ENCODE peak calls at places on chromosomes 11 and 22, in six cellular contexts. T, D, F, L, O and Y are unnamed samples.

GRCh38 chr11:115930886-115931537 is 426.8 kb upstream of the CADM1 start:
- DNase-seq in T (no peak), D (no peak), L (peak; percentile 81), F (no peak), O (no peak), Y (no peak)

GRCh38 chr11:121889931-121890330 is 226.1 kb downstream of the BLID start:
- DNase-seq in F (no peak), T (no peak), L (no peak), D (no peak), O (no peak), Y (no peak)

GRCh38 chr11:43419460-43419859 is 60.7 kb downstream of the TTC17 start:
- DNase-seq in O (no peak), F (no peak), L (peak; percentile 57), T (peak; percentile 17), D (peak; percentile 2), Y (peak; percentile 63)

GRCh38 chr11:589798-590197 is 13.5 kb downstream of the PHRF1 start:
- DNase-seq in L (no peak), D (no peak), F (no peak), T (no peak), O (no peak), Y (no peak)

GRCh38 chr22:44378380-44378779 is 65.6 kb upstream of the SHISAL1 start:
- DNase-seq in O (no peak), L (no peak), D (no peak), F (no peak), T (no peak), Y (no peak)

GRCh38 chr11:6402561-6402981 is 12.3 kb downstream of the SMPD1 start:
- DNase-seq in F (no peak), O (no peak), T (no peak), L (peak; percentile 95), D (no peak), Y (peak; percentile 44)

GRCh38 chr11:118267486-118267885 is 3.4 kb upstream of the MPZL2 start:
- DNase-seq in O (no peak), T (no peak), D (no peak), F (no peak), L (peak; percentile 14), Y (no peak)

GRCh38 chr11:24311974-24312373 is 184.9 kb upstream of the LUZP2 start:
- DNase-seq in O (no peak), T (no peak), L (no peak), F (no peak), D (no peak), Y (no peak)

GRCh38 chr11:102853055-102853454 is 9.6 kb upstream of the MMP3 start:
- DNase-seq in T (no peak), D (no peak), O (no peak), L (no peak), F (no peak), Y (no peak)

GRCh38 chr11:62546244-62546936 is at the start of gene AHNAK:
- DNase-seq in O (peak; percentile 87), L (no peak), T (peak; percentile 92), F (no peak), D (no peak), Y (peak; percentile 92)

GRCh38 chr11:2194877-2195755 is 23.5 kb upstream of the TH start:
- DNase-seq in D (no peak), O (no peak), L (peak; percentile 41), F (no peak), T (no peak), Y (peak; percentile 49)

GRCh38 chr22:32850591-32851517 is 49.3 kb downstream of the TIMP3 start:
- DNase-seq in O (peak; percentile 84), F (peak; percentile 94), L (no peak), D (no peak), T (no peak), Y (peak; percentile 59)

GRCh38 chr11:125250316-125250870 is 85.8 kb downstream of the PKNOX2 start:
- DNase-seq in T (no peak), F (no peak), O (no peak), L (no peak), D (no peak), Y (no peak)

GRCh38 chr11:102592634-102593581 is 32.2 kb downstream of the MMP20 start:
- DNase-seq in L (peak; percentile 44), F (no peak), D (peak; percentile 64), O (no peak), T (no peak), Y (no peak)

GRCh38 chr11:36577859-36578258 is 10.1 kb downstream of the RAG1 start:
- DNase-seq in O (no peak), L (no peak), F (no peak), D (no peak), T (no peak), Y (no peak)

GRCh38 chr11:46047520-46047919 is 73.7 kb downstream of the PHF21A start:
- DNase-seq in D (no peak), F (no peak), O (no peak), L (no peak), T (no peak), Y (no peak)

GRCh38 chr22:46119729-46120419 is 30.5 kb upstream of the PPARA start:
- DNase-seq in F (no peak), T (no peak), L (no peak), D (no peak), O (no peak), Y (no peak)

DNA sequence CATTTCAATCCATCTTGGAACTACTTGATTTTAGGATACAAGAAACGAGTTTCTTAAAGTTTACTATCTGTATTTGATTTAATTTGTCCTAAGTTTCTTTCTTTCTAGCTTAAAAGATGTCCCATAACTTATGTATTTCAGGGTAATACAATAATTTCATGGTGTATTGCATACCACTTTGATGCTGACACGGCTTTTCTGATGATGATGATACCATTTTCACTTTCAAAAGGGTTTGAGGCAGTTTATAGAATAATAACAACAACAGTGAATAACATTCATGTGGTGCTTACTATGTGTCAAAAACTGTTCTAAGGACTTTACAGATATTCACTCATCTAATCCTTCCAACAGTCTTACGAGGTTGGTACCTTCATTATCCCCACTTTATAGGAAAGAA is 33.2 kb upstream of the POU2AF1 start:
- DNase-seq in D (no peak), L (no peak), F (no peak), O (no peak), T (no peak), Y (no peak)
- H3K4me1 ChIP-seq in D (no peaks in the 10 kb centered on the region), L (peaks cover 97% of the 10 kb centered on the region), F (peaks cover 6% of the 10 kb centered on the region), O (no peaks in the 10 kb centered on the region), T (no peaks in the 10 kb centered on the region), Y (no peaks in the 10 kb centered on the region)

DNA sequence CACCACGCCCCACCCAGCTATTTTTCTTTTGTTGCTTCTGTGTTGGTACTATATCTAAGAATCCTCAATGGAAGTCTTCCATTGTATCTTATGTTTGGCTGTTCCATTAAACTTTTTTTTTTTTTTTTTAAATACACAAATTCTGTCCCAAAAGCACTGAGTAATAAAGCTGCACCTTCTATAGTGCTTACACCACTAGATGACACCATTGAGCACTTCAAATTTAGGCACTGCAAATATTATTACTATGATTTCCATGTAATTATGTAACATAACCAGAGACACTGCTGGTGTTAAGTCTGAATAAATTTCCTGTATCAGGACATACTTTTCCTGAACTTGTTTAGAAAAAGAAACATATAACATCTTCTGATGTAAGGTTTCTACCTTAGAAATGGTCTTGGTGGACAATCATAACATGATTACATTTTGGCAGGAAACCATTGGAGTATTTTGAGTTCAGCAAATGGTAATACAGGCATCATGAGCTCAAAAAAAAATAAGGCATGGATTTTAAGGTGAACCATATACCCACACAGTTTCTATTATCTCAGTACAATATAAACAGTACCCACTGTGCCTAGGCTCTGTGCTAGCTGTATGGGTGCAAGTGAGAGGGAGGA is 110.5 kb downstream of the ATG16L2 start:
- DNase-seq in F (no peak), O (no peak), T (no peak), L (peak; percentile 53), D (peak; percentile 8), Y (no peak)
- TF ChIP-seq CTCF in F (peak; percentile 55), O (peak; percentile 31), T (no peak), L (peak; percentile 78), D (peak; percentile 55), Y (peak; percentile 53)

GRCh38 chr11:93858376-93858775 is 8.0 kb upstream of the VSTM5 start:
- DNase-seq in F (no peak), T (no peak), L (no peak), O (no peak), D (no peak), Y (no peak)

GRCh38 chr11:93857413-93858185 is 7.2 kb upstream of the VSTM5 start:
- DNase-seq in F (no peak), L (no peak), D (no peak), T (no peak), O (no peak), Y (no peak)

DNA sequence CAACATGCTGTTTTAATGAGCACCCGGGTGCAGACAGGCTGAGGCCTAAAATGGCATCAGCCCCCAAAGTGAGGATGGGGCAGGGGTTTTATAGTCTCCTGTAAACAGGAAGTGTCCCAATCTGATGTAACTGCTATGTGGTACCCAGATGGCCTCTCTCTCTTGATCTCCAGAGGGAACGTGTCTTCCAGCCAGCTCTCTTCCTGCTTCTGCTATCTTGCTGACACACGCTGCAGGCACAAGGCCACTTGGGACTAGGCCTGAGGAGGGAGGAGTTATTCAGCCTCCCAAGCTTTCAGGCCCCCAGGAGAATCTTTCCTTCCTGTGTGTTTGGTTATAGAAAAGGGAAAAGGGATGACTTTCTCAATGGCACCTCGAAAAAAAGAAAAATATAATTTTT is 11.4 kb upstream of the VSTM5 start:
- DNase-seq in T (no peak), F (no peak), D (no peak), L (peak; percentile 24), O (no peak), Y (no peak)
- H3K27ac ChIP-seq in T (no peak overlapping the region), F (no peak overlapping the region), D (no peak overlapping the region), L (no peak overlapping the region), O (no peak overlapping the region), Y (no peak overlapping the region)

GRCh38 chr22:42649261-42650056 is at the start of gene CYB5R3:
- DNase-seq in L (peak; percentile 76), T (peak; percentile 78), F (peak; percentile 95), D (peak; percentile 42), O (peak; percentile 57), Y (peak; percentile 84)

GRCh38 chr22:42646569-42647525 is 2.3 kb downstream of the CYB5R3 start:
- DNase-seq in L (no peak), T (peak; percentile 88), D (no peak), O (no peak), F (no peak), Y (peak; percentile 73)

GRCh38 chr22:42651134-42651533 is 1.9 kb upstream of the CYB5R3 start:
- DNase-seq in O (no peak), T (no peak), D (no peak), F (no peak), L (no peak), Y (no peak)

GRCh38 chr22:42648017-42648367 is 1.2 kb downstream of the CYB5R3 start:
- DNase-seq in L (no peak), T (no peak), F (no peak), O (no peak), D (no peak), Y (no peak)

DNA sequence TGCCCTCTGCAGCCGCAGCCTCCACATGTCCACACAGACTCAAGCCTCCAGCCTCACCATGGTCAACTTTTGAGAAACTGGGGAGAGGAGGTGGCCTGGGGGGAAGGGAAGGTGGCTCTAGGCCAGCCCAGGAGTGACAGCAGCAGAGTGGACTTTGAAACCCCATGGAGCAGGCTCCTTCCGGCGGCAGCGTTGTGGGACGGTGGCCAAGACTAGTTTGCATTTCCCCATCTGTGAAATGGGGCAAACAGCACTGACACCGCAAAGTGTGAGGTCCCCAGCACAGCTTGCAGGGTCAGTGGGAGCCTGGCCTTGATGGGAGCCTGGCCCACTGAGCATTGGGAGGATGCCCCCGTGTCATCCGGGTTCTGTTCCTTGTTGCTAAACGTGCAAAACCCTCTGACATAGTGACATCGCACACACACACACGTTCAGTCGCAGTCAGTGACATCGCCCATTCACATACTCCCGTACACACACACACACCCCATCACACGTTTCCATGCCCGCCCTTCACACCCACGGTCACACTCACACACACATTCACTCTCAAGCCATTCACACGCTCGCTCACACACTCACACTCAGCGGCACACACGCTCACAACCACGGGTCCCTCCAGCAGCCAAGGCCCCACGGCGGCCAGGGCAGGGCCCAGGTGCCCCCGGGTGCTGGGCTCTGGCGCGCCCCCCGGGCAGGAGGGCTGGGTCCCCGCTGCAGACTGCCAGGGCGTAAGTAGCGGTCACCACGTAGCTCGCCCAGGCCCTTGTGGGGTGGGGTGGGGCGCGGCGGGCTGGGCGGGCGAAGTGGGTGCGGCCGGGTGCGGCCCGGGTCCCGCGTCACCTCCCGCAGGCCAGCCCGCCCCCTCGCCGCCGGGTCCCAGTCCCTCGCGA is 578 bp downstream of the CYB5R3 start:
- DNase-seq in O (no peak), L (peak; percentile 52), T (peak; percentile 46), F (no peak), D (no peak), Y (peak; percentile 92)
- H3K4me1 ChIP-seq in O (peaks cover 3% of the 10 kb centered on the region), L (peaks cover 36% of the 10 kb centered on the region), T (peaks cover 45% of the 10 kb centered on the region), F (peaks cover 57% of the 10 kb centered on the region), D (peaks cover 5% of the 10 kb centered on the region), Y (peaks cover 40% of the 10 kb centered on the region)